ENCODE peak calls at places on chromosomes 2 and 18, in eight cellular contexts. W is Karpas-422, E is fibroblast of lung, A is left ventricle myocardium inferior, U is uterus, F is heart right ventricle, K is PC-3, X is mesendoderm. T is an unnamed sample.

GRCh38 chr2:27884546-27884945 is 5.6 kb downstream of the RBKS start:
- DNase-seq in X (no peak), U (no peak), K (no peak), A (no peak), W (no peak), E (no peak), F (no peak), T (no peak)

GRCh38 chr2:100114011-100114433 is 28.4 kb downstream of the AFF3 start:
- DNase-seq in A (no peak), E (no peak), X (no peak), U (no peak), K (no peak), W (peak), F (no peak), T (no peak)

GRCh38 chr2:215764441-215765048 is 248.8 kb downstream of the MREG start:
- DNase-seq in F (no peak), X (no peak), E (peak), K (peak), U (no peak), W (no peak), A (no peak), T (peak)

GRCh38 chr2:112661656-112662305 is 16.0 kb downstream of the SLC20A1 start:
- DNase-seq in W (no peak), X (no peak), F (no peak), K (peak), A (no peak), E (no peak), U (no peak), T (no peak)

GRCh38 chr18:74714796-74715195 is 117.1 kb downstream of the ZNF407 start:
- DNase-seq in A (no peak), E (no peak), X (peak), U (no peak), W (no peak), F (no peak), K (no peak), T (no peak)

GRCh38 chr2:158094487-158095092 is 7.1 kb upstream of the UPP2 start:
- DNase-seq in E (no peak), A (no peak), U (no peak), X (no peak), K (no peak), F (no peak), W (no peak), T (no peak)

GRCh38 chr2:161796192-161796591 is 172.0 kb downstream of the SLC4A10 start:
- DNase-seq in U (no peak), A (no peak), F (no peak), E (peak), X (no peak), W (no peak), K (no peak), T (no peak)

GRCh38 chr2:230060672-230061293 is 7.9 kb downstream of the SLC16A14 start:
- DNase-seq in E (no peak), U (no peak), F (no peak), A (no peak), K (no peak), X (no peak), W (no peak), T (no peak)

GRCh38 chr2:660477-661214 is 16.6 kb downstream of the TMEM18 start:
- DNase-seq in X (peak), E (no peak), A (no peak), W (no peak), F (no peak), K (no peak), U (no peak), T (no peak)

GRCh38 chr2:234995332-234996007 is 43.7 kb downstream of the SH3BP4 start:
- DNase-seq in K (no peak), F (no peak), A (no peak), E (no peak), U (no peak), W (no peak), X (no peak), T (no peak)

GRCh38 chr2:37230581-37230980 is 815 bp downstream of the CEBPZ start:
- DNase-seq in E (no peak), K (peak), U (no peak), A (no peak), X (peak), F (no peak), W (no peak), T (no peak)

GRCh38 chr2:241049739-241050623 is 51.6 kb downstream of the SNED1 start:
- DNase-seq in E (no peak), X (peak), U (no peak), W (no peak), F (no peak), K (no peak), A (no peak), T (no peak)

GRCh38 chr2:1979569-1979968 is 235.3 kb upstream of the PXDN start:
- DNase-seq in E (no peak), U (no peak), F (no peak), W (no peak), X (no peak), K (no peak), A (no peak), T (no peak)

GRCh38 chr2:26970928-26971627 is 641 bp downstream of the MAPRE3 start:
- DNase-seq in W (no peak), K (no peak), A (no peak), U (peak), X (peak), F (peak), E (peak), T (no peak)

GRCh38 chr2:48946444-48947048 is 191.0 kb upstream of the LHCGR start:
- DNase-seq in X (peak), U (no peak), A (no peak), K (peak), F (peak), E (peak), W (peak), T (peak)

GRCh38 chr2:99833802-99834201 is 308.6 kb downstream of the AFF3 start:
- DNase-seq in E (no peak), X (no peak), W (no peak), A (no peak), K (no peak), U (no peak), F (no peak), T (no peak)

GRCh38 chr18:75201273-75201898 is 7.6 kb downstream of the PTGR3 start:
- DNase-seq in F (no peak), X (no peak), U (no peak), A (no peak), E (no peak), K (no peak), W (no peak), T (no peak)

GRCh38 chr2:231399853-231400667 is 4.5 kb downstream of the B3GNT7 start:
- DNase-seq in K (peak), E (peak), A (peak), F (peak), X (no peak), W (no peak), U (peak), T (no peak)

GRCh38 chr2:240783819-240784621 is 36.0 kb downstream of the KIF1A start:
- DNase-seq in F (no peak), X (no peak), K (no peak), W (no peak), A (peak), E (no peak), U (no peak), T (no peak)

GRCh38 chr18:41737218-41737617 is 217.8 kb upstream of the PIK3C3 start:
- DNase-seq in X (no peak), F (no peak), K (no peak), U (no peak), E (no peak), A (no peak), W (no peak), T (no peak)

GRCh38 chr2:222050981-222051380 is 247.8 kb downstream of the PAX3 start:
- DNase-seq in E (no peak), A (no peak), X (no peak), K (peak), U (no peak), F (no peak), W (no peak), T (no peak)

GRCh38 chr2:222054813-222055212 is 244.0 kb downstream of the PAX3 start:
- DNase-seq in A (no peak), K (peak), U (no peak), X (no peak), F (no peak), W (no peak), E (no peak), T (no peak)

GRCh38 chr2:222055328-222055727 is 243.5 kb downstream of the PAX3 start:
- DNase-seq in W (no peak), E (no peak), A (no peak), X (peak), F (no peak), K (no peak), U (no peak), T (no peak)

GRCh38 chr2:222049946-222050345 is 248.9 kb downstream of the PAX3 start:
- DNase-seq in W (no peak), X (peak), E (peak), F (no peak), U (no peak), K (peak), A (no peak), T (no peak)

GRCh38 chr2:222052934-222053367 is 245.8 kb downstream of the PAX3 start:
- DNase-seq in X (peak), U (no peak), K (peak), A (no peak), E (no peak), W (no peak), F (no peak), T (no peak)
- H3K4me3 ChIP-seq in X (no peak), U (no peak), K (no peak), A (no peak), E (no peak), W (no peak), F (no peak), T (no peak)

GRCh38 chr18:13756671-13757070 is 30.2 kb downstream of the RNMT start:
- DNase-seq in W (no peak), U (no peak), A (no peak), X (no peak), K (no peak), E (no peak), F (no peak), T (no peak)

GRCh38 chr18:13762690-13763439 is 36.4 kb downstream of the RNMT start:
- DNase-seq in K (no peak), A (no peak), F (peak), U (no peak), E (no peak), X (no peak), W (no peak), T (no peak)

GRCh38 chr18:13756261-13756660 is 29.8 kb downstream of the RNMT start:
- DNase-seq in U (no peak), F (no peak), X (no peak), A (peak), E (no peak), K (no peak), W (no peak), T (no peak)

DNA sequence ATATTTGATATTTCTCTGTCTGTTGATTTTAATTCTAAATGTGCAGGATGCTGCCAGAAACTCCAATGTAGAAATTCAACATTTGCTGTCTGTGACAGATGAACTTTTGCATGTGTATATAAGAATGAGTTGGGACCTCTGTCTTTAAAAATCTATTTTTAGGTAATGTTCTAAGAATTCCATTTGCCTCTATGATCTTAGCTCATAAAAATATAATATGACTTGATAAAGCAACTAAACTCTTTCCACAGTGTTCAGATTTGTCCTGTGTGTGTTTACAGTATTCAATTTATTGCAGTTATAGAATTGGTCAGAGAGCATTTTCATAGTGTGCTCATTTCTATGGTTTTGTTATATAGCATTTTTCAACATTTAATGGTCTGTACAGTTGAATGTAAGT is 33.6 kb downstream of the RNMT start:
- DNase-seq in W (no peak), F (no peak), K (no peak), U (no peak), A (no peak), X (no peak), E (no peak), T (no peak)
- H3K27ac ChIP-seq in W (no peak), F (no peak), K (no peak), U (no peak), A (no peak), X (no peak), E (no peak), T (no peak)

DNA sequence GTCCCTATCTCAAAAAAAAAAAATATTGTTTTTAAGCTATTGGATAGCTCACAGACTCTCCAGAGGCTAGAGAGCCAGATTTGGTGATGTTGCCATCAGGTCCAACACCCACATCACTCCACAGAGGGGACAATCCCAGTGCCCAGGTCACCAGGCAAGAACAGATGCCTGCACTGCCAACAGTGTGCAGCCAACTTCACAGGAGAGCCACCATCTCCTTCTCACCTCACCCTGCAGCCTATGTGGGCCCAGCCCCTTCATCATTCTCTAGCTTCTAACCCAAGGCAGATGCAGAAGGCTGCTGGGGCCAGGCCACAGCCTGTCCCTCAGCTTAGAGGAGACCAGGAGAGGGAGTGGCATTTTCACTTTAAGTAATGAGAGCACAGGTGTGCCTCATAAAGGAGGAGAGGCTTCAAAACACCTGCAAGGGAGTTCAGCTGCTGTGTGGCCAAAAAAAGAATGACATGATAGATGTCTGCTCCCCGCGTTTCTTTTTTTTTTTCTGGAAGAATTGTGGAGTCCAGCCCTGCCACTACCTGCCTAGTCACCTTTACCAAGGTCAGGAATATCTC is 98.0 kb upstream of the ZSWIM2 start:
- DNase-seq in U (no peak), W (no peak), E (no peak), A (no peak), K (no peak), X (no peak), F (no peak), T (no peak)
- H3K4me3 ChIP-seq in U (no peak), W (no peak), E (no peak), A (no peak), K (no peak), X (no peak), F (no peak), T (no peak)

GRCh38 chr2:144914622-144915230 is 394.8 kb upstream of the ZEB2 start:
- DNase-seq in K (no peak), W (no peak), A (no peak), E (no peak), X (no peak), F (no peak), U (no peak), T (no peak)
- H3K27ac ChIP-seq in K (no peak), W (no peak), A (no peak), E (no peak), X (no peak), F (no peak), U (no peak), T (no peak)

DNA sequence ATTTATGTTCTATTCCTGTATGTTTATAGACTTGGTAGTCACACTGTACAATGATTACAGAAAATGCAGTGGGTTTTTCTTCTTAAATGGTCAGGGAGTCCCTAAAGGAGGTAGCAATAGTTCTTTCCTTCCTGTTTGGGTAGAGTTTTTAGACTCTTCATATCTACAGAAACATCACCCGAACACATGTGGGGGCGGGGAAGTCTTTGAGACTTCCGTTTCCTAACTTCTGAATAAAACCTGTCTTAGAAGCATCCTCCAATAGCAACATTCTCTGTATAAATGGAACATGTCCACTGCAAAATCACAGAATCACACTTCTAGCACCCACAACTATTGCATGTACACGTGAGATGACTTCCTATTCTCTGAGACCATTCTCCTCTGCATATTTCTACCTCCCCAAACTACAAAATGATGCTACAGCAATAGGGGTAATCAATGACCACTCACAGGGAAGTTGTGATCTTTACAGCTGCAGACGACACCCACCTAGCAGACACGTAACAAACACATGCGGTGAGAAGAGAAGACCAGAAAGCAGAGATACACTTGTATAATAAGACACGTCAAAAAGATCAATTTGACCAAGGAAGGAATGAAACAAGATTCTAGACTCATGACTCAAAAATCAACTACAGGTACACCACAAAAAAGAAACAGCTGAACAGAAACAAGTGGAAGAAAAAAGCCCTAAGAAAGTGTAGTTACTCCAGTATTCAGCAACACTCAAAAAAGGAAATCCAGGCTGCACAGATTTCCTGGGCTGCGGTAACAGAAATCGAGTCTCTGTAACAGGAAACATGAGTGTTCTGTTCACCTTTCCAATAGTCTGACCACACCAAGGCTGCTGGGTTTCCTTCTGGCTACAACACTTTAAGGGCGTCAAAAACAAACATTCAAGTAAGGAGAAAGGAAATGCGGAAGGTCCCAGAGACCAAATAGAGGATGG is 120.4 kb downstream of the ZNF516 start:
- DNase-seq in W (no peak), A (no peak), X (no peak), E (no peak), F (no peak), K (no peak), U (peak), T (no peak)
- H3K4me3 ChIP-seq in W (no peak), A (no peak), X (no peak), E (no peak), F (no peak), K (no peak), U (no peak), T (no peak)

T was measured in AG04450.